ENCODE peak calls at places on chromosomes 1 and 21, in four cellular contexts. One of them, this sample, is unnamed.

GRCh38 chr1:27435566-27436203 is 43.3 kb downstream of the GPR3 start:
- DNase-seq in cardiac fibroblast: no peak
- DNase-seq in stomach: no peak
- DNase-seq in A549: no peak
- DNase-seq in this sample: peak

GRCh38 chr1:93779540-93780121 is 98.0 kb upstream of the BCAR3 start:
- DNase-seq in cardiac fibroblast: peak
- DNase-seq in stomach: no peak
- DNase-seq in A549: peak
- DNase-seq in this sample: peak

GRCh38 chr1:15170071-15170470 is 16.5 kb downstream of the TMEM51 start:
- DNase-seq in A549: no peak
- DNase-seq in stomach: peak
- DNase-seq in cardiac fibroblast: no peak
- DNase-seq in this sample: no peak

GRCh38 chr21:36134820-36135390 is at the start of gene CBR3:
- DNase-seq in A549: peak
- DNase-seq in cardiac fibroblast: peak
- DNase-seq in stomach: peak
- DNase-seq in this sample: peak

GRCh38 chr1:91511386-91511785 is 10.7 kb downstream of the CDC7 start:
- DNase-seq in stomach: no peak
- DNase-seq in cardiac fibroblast: peak
- DNase-seq in A549: peak
- DNase-seq in this sample: peak

GRCh38 chr1:31593770-31594632 is 17.7 kb downstream of the TINAGL1 start:
- DNase-seq in stomach: peak
- DNase-seq in A549: peak
- DNase-seq in cardiac fibroblast: peak
- DNase-seq in this sample: peak

GRCh38 chr1:44251989-44252625 is 38.8 kb downstream of the DMAP1 start:
- DNase-seq in cardiac fibroblast: no peak
- DNase-seq in A549: no peak
- DNase-seq in stomach: no peak
- DNase-seq in this sample: no peak

GRCh38 chr1:208652300-208653160 is 408.3 kb upstream of the PLXNA2 start:
- DNase-seq in cardiac fibroblast: peak
- DNase-seq in stomach: peak
- DNase-seq in A549: peak
- DNase-seq in this sample: peak

GRCh38 chr1:34370748-34371147 is 194.0 kb downstream of the C1orf94 start:
- DNase-seq in A549: no peak
- DNase-seq in cardiac fibroblast: no peak
- DNase-seq in stomach: no peak
- DNase-seq in this sample: no peak

GRCh38 chr1:18668051-18668450 is 37.4 kb downstream of the PAX7 start:
- DNase-seq in cardiac fibroblast: no peak
- DNase-seq in stomach: no peak
- DNase-seq in A549: no peak
- DNase-seq in this sample: no peak

GRCh38 chr1:211420845-211421454 is 71.0 kb downstream of the RD3 start:
- DNase-seq in A549: no peak
- DNase-seq in stomach: no peak
- DNase-seq in cardiac fibroblast: peak
- DNase-seq in this sample: peak

GRCh38 chr1:84598846-84599741 is 24.9 kb upstream of the CTBS start:
- DNase-seq in stomach: no peak
- DNase-seq in cardiac fibroblast: peak
- DNase-seq in A549: no peak
- DNase-seq in this sample: peak

GRCh38 chr1:169741666-169742394 is 8.0 kb upstream of the SELE start:
- DNase-seq in A549: no peak
- DNase-seq in cardiac fibroblast: peak
- DNase-seq in stomach: no peak
- DNase-seq in this sample: peak

GRCh38 chr1:160656737-160657476 is 10.1 kb upstream of the SLAMF1 start:
- DNase-seq in stomach: no peak
- DNase-seq in cardiac fibroblast: peak
- DNase-seq in A549: no peak
- DNase-seq in this sample: peak

GRCh38 chr1:162633327-162633762 is 1.1 kb downstream of the DDR2 start:
- DNase-seq in A549: no peak
- DNase-seq in cardiac fibroblast: peak
- DNase-seq in stomach: no peak
- DNase-seq in this sample: peak

GRCh38 chr1:162631546-162632233 is 574 bp upstream of the DDR2 start:
- DNase-seq in A549: no peak
- DNase-seq in stomach: no peak
- DNase-seq in cardiac fibroblast: peak
- DNase-seq in this sample: peak

GRCh38 chr1:162632234-162632666 is at the start of gene DDR2:
- DNase-seq in stomach: peak
- DNase-seq in cardiac fibroblast: peak
- DNase-seq in A549: no peak
- DNase-seq in this sample: peak

GRCh38 chr1:162635418-162635817 is 3.2 kb downstream of the DDR2 start:
- DNase-seq in A549: no peak
- DNase-seq in cardiac fibroblast: no peak
- DNase-seq in stomach: no peak
- DNase-seq in this sample: no peak

GRCh38 chr1:162632743-162633326 is 571 bp downstream of the DDR2 start:
- DNase-seq in A549: no peak
- DNase-seq in cardiac fibroblast: peak
- DNase-seq in stomach: no peak
- DNase-seq in this sample: peak
- H3K4me3 ChIP-seq in A549: no peak
- H3K4me3 ChIP-seq in cardiac fibroblast: peak
- H3K4me3 ChIP-seq in stomach: peak
- H3K4me3 ChIP-seq in this sample: peak

DNA sequence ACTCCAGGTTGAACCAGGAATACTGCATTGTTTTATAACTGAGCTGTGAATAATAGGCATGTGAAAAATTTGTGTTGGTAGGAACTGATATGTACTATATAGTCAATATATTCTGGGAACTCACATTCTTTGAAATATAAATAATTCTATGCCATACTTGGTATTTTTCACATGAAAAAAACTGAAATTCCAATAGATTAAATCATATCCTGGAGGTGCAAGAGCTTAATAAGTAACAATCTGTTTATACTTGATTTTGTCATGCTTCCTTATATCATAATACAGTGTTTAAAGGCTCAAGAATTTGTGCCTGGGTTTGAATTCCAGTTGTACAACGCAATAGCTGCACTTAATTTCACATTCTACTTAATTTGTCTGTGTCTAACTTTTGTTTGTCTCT is 387.0 kb downstream of the USP25 start:
- DNase-seq in A549: no peak
- DNase-seq in cardiac fibroblast: peak
- DNase-seq in stomach: no peak
- DNase-seq in this sample: peak
- H3K4me3 ChIP-seq in A549: no peak
- H3K4me3 ChIP-seq in cardiac fibroblast: no peak
- H3K4me3 ChIP-seq in stomach: no peak
- H3K4me3 ChIP-seq in this sample: no peak

GRCh38 chr1:157181258-157181657 is 43.1 kb upstream of the ETV3 start:
- DNase-seq in cardiac fibroblast: no peak
- DNase-seq in stomach: no peak
- DNase-seq in A549: no peak
- DNase-seq in this sample: no peak

GRCh38 chr1:157177701-157178380 is 39.6 kb upstream of the ETV3 start:
- DNase-seq in stomach: no peak
- DNase-seq in cardiac fibroblast: no peak
- DNase-seq in A549: no peak
- DNase-seq in this sample: no peak

GRCh38 chr1:157178490-157178889 is 40.3 kb upstream of the ETV3 start:
- DNase-seq in A549: no peak
- DNase-seq in cardiac fibroblast: no peak
- DNase-seq in stomach: no peak
- DNase-seq in this sample: no peak

GRCh38 chr1:157176591-157177121 is 38.5 kb upstream of the ETV3 start:
- DNase-seq in cardiac fibroblast: no peak
- DNase-seq in A549: no peak
- DNase-seq in stomach: no peak
- DNase-seq in this sample: no peak

GRCh38 chr1:157181790-157182189 is 43.6 kb upstream of the ETV3 start:
- DNase-seq in stomach: no peak
- DNase-seq in cardiac fibroblast: no peak
- DNase-seq in A549: no peak
- DNase-seq in this sample: no peak
- H3K4me3 ChIP-seq in stomach: no peak
- H3K4me3 ChIP-seq in cardiac fibroblast: no peak
- H3K4me3 ChIP-seq in A549: no peak
- H3K4me3 ChIP-seq in this sample: no peak

GRCh38 chr1:218350909-218351616 is 5.9 kb downstream of the TGFB2 start:
- DNase-seq in A549: no peak
- DNase-seq in stomach: no peak
- DNase-seq in cardiac fibroblast: peak
- DNase-seq in this sample: peak
- H3K4me3 ChIP-seq in A549: peak
- H3K4me3 ChIP-seq in stomach: peak
- H3K4me3 ChIP-seq in cardiac fibroblast: peak
- H3K4me3 ChIP-seq in this sample: peak

GRCh38 chr1:72280714-72281113 is 1.6 kb downstream of the NEGR1 start:
- DNase-seq in stomach: no peak
- DNase-seq in A549: no peak
- DNase-seq in cardiac fibroblast: no peak
- DNase-seq in this sample: no peak

GRCh38 chr1:72281144-72281543 is 1.2 kb downstream of the NEGR1 start:
- DNase-seq in cardiac fibroblast: no peak
- DNase-seq in stomach: no peak
- DNase-seq in A549: no peak
- DNase-seq in this sample: no peak

GRCh38 chr1:72282690-72283203 is 408 bp upstream of the NEGR1 start:
- DNase-seq in cardiac fibroblast: peak
- DNase-seq in stomach: peak
- DNase-seq in A549: no peak
- DNase-seq in this sample: peak

GRCh38 chr1:72282271-72282656 is at the start of gene NEGR1:
- DNase-seq in stomach: no peak
- DNase-seq in A549: no peak
- DNase-seq in cardiac fibroblast: peak
- DNase-seq in this sample: peak

GRCh38 chr1:72281637-72282270 is 585 bp downstream of the NEGR1 start:
- DNase-seq in stomach: no peak
- DNase-seq in cardiac fibroblast: no peak
- DNase-seq in A549: no peak
- DNase-seq in this sample: peak
- H3K4me3 ChIP-seq in stomach: peak
- H3K4me3 ChIP-seq in cardiac fibroblast: peak
- H3K4me3 ChIP-seq in A549: peak
- H3K4me3 ChIP-seq in this sample: peak

GRCh38 chr1:11690669-11691301 is 725 bp upstream of the DRAXIN start:
- DNase-seq in A549: no peak
- DNase-seq in cardiac fibroblast: no peak
- DNase-seq in stomach: no peak
- DNase-seq in this sample: no peak
- H3K4me3 ChIP-seq in A549: peak
- H3K4me3 ChIP-seq in cardiac fibroblast: no peak
- H3K4me3 ChIP-seq in stomach: peak
- H3K4me3 ChIP-seq in this sample: no peak